ENCODE peak calls at places on chromosome 17, in seven cellular contexts. S is H7; H is endothelial cell; J is GM23338; O is stimulated activated CD8-positive, alpha-beta memory T cell treated with anti-CD3 and anti-CD28 coated beads, Interleukin-4, amount 100 ng/mL, for 24 hours; A is GM04503; E is fibroblast of lung. L is an unnamed sample.

GRCh38 chr17:6509295-6509771 is 47.0 kb downstream of the PITPNM3 start:
- DNase-seq in O (no peak), E (no peak), S (peak; percentile 77), J (peak; percentile 39), H (no peak), A (no peak), L (no peak)

GRCh38 chr17:79988163-79988971 is 47.3 kb downstream of the TBC1D16 start:
- DNase-seq in H (no peak), A (peak; percentile 55), S (peak; percentile 60), J (no peak), E (peak; percentile 92), O (no peak), L (no peak)

GRCh38 chr17:1829189-1829578 is 518 bp downstream of the SMYD4 start:
- DNase-seq in A (no peak), J (peak; percentile 53), S (no peak), E (peak; percentile 5), H (no peak), O (no peak), L (no peak)

GRCh38 chr17:8122391-8122922 is 1.4 kb downstream of the HES7 start:
- DNase-seq in E (peak; percentile 66), O (no peak), J (peak; percentile 91), H (no peak), A (no peak), S (peak; percentile 64), L (no peak)

GRCh38 chr17:46853896-46854444 is 2.6 kb downstream of the WNT9B start:
- DNase-seq in S (no peak), A (no peak), H (no peak), J (peak; percentile 50), O (no peak), E (no peak), L (no peak)

GRCh38 chr17:10265100-10265810 is 66.8 kb upstream of the GAS7 start:
- DNase-seq in S (no peak), J (no peak), E (peak; percentile 2), A (peak; percentile 95), H (no peak), O (no peak), L (no peak)

GRCh38 chr17:1779571-1780074 is 17.8 kb downstream of the SERPINF1 start:
- DNase-seq in E (peak; percentile 99), J (no peak), H (no peak), S (no peak), A (peak; percentile 92), O (no peak), L (no peak)

GRCh38 chr17:78684026-78684425 is 98.0 kb downstream of the CYTH1 start:
- DNase-seq in E (no peak), A (no peak), S (no peak), J (no peak), H (no peak), O (no peak), L (no peak)

GRCh38 chr17:49723423-49723822 is 15.7 kb upstream of the SLC35B1 start:
- DNase-seq in A (no peak), J (no peak), S (no peak), O (no peak), E (peak; percentile 33), H (no peak), L (no peak)